ENCODE peak calls at places on chromosomes 11 and 22, in six cellular contexts. O, D, T, U, S and M are unnamed samples.

GRCh38 chr11:27039873-27040272 is 742 bp upstream of the BBOX1 start:
- DNase-seq in O (no peak), D (no peak), T (no peak), U (no peak), S (no peak), M (no peak)

GRCh38 chr22:24144471-24145115 is 36.7 kb upstream of the SUSD2 start:
- DNase-seq in O (no peak), D (no peak), T (no peak), U (no peak), S (no peak), M (no peak)

GRCh38 chr11:73230931-73231330 is 12.8 kb downstream of the P2RY2 start:
- DNase-seq in O (no peak), D (no peak), T (peak; percentile 77), U (no peak), S (peak; percentile 43), M (peak; percentile 0)

GRCh38 chr11:37642321-37642720 is 1044.3 kb upstream of the RAG2 start:
- DNase-seq in O (no peak), D (no peak), T (no peak), U (no peak), S (no peak), M (no peak)

GRCh38 chr11:32210601-32211000 is 119.7 kb downstream of the RCN1 start:
- DNase-seq in O (no peak), D (no peak), T (no peak), U (no peak), S (no peak), M (no peak)

GRCh38 chr11:102269927-102270326 is 47.4 kb upstream of the BIRC3 start:
- DNase-seq in O (no peak), D (no peak), T (no peak), U (no peak), S (no peak), M (no peak)

GRCh38 chr11:77418981-77419592 is 54.8 kb downstream of the PAK1 start:
- DNase-seq in O (no peak), D (no peak), T (no peak), U (no peak), S (no peak), M (no peak)

GRCh38 chr11:86781546-86781945 is 18.8 kb upstream of the PRSS23 start:
- DNase-seq in O (no peak), D (no peak), T (no peak), U (no peak), S (no peak), M (no peak)

GRCh38 chr11:77361184-77361583 is 59.7 kb upstream of the GDPD4 start:
- DNase-seq in O (no peak), D (no peak), T (no peak), U (no peak), S (no peak), M (no peak)

GRCh38 chr11:74925281-74925680 is 23.6 kb downstream of the XRRA1 start:
- DNase-seq in O (no peak), D (no peak), T (no peak), U (no peak), S (no peak), M (no peak)

GRCh38 chr11:112268406-112268805 is 7.7 kb upstream of the PLET1 start:
- DNase-seq in O (no peak), D (no peak), T (no peak), U (no peak), S (no peak), M (no peak)

GRCh38 chr22:22176929-22177616 is 67.5 kb upstream of the VPREB1 start:
- DNase-seq in O (peak; percentile 57), D (no peak), T (no peak), U (no peak), S (no peak), M (no peak)

GRCh38 chr22:24338701-24339451 is 68.2 kb downstream of the SPECC1L start:
- DNase-seq in O (no peak), D (no peak), T (no peak), U (no peak), S (no peak), M (no peak)

GRCh38 chr11:120773501-120774031 is 250.3 kb upstream of the TBCEL start:
- DNase-seq in O (peak; percentile 66), D (no peak), T (peak; percentile 22), U (peak; percentile 61), S (peak; percentile 15), M (no peak)

GRCh38 chr22:40289991-40290459 is 56.3 kb upstream of the ADSL start:
- DNase-seq in O (no peak), D (peak; percentile 33), T (no peak), U (no peak), S (no peak), M (peak; percentile 27)

GRCh38 chr11:82720267-82720666 is 13.4 kb downstream of the FAM181B start:
- DNase-seq in O (no peak), D (no peak), T (no peak), U (peak; percentile 6), S (no peak), M (peak; percentile 19)

GRCh38 chr11:121231576-121232278 is 60.8 kb upstream of the SC5D start:
- DNase-seq in O (no peak), D (peak; percentile 59), T (no peak), U (no peak), S (no peak), M (peak; percentile 26)

GRCh38 chr11:117145393-117145761 is 1.3 kb downstream of the PAFAH1B2 start:
- DNase-seq in O (no peak), D (no peak), T (no peak), U (peak; percentile 73), S (no peak), M (peak; percentile 18)

GRCh38 chr11:28049338-28050216 is 58.4 kb downstream of the KIF18A start:
- DNase-seq in O (no peak), D (no peak), T (no peak), U (peak; percentile 74), S (no peak), M (no peak)

GRCh38 chr11:35752115-35752514 is 89.5 kb downstream of the TRIM44 start:
- DNase-seq in O (no peak), D (no peak), T (no peak), U (peak; percentile 53), S (no peak), M (no peak)

GRCh38 chr22:44776535-44777363 is 24.4 kb downstream of the ARHGAP8 start:
- DNase-seq in O (no peak), D (no peak), T (no peak), U (no peak), S (no peak), M (peak; percentile 42)

GRCh38 chr11:1084561-1085439 is 10.1 kb downstream of the MUC2 start:
- DNase-seq in O (no peak), D (no peak), T (no peak), U (no peak), S (peak; percentile 52), M (no peak)

GRCh38 chr11:103601230-103601846 is 435.1 kb upstream of the DDI1 start:
- DNase-seq in O (no peak), D (no peak), T (no peak), U (peak; percentile 78), S (no peak), M (no peak)

GRCh38 chr22:20268350-20269012 is 363 bp upstream of the RTN4R start:
- DNase-seq in O (no peak), D (peak; percentile 75), T (no peak), U (peak; percentile 15), S (no peak), M (peak; percentile 68)

GRCh38 chr11:17927643-17928343 is 85.1 kb downstream of the SERGEF start:
- DNase-seq in O (peak; percentile 82), D (no peak), T (no peak), U (no peak), S (no peak), M (no peak)

GRCh38 chr11:125874556-125875124 is 12.8 kb upstream of the HYLS1 start:
- DNase-seq in O (no peak), D (peak; percentile 48), T (no peak), U (peak; percentile 66), S (peak; percentile 69), M (peak; percentile 49)

GRCh38 chr11:104522650-104523049 is 358.7 kb upstream of the PDGFD start:
- DNase-seq in O (no peak), D (no peak), T (no peak), U (no peak), S (no peak), M (no peak)

GRCh38 chr22:30021338-30021737 is 58.9 kb upstream of the HORMAD2 start:
- DNase-seq in O (no peak), D (no peak), T (no peak), U (no peak), S (no peak), M (no peak)

GRCh38 chr22:40709752-40710413 is 30.6 kb downstream of the MCHR1 start:
- DNase-seq in O (no peak), D (no peak), T (no peak), U (no peak), S (peak; percentile 90), M (peak; percentile 25)

GRCh38 chr11:27234043-27234668 is 128.9 kb downstream of the CCDC34 start:
- DNase-seq in O (no peak), D (no peak), T (no peak), U (no peak), S (peak; percentile 75), M (peak; percentile 56)

GRCh38 chr11:122154227-122154626 is 38.2 kb upstream of the BLID start:
- DNase-seq in O (no peak), D (no peak), T (no peak), U (no peak), S (no peak), M (no peak)

DNA sequence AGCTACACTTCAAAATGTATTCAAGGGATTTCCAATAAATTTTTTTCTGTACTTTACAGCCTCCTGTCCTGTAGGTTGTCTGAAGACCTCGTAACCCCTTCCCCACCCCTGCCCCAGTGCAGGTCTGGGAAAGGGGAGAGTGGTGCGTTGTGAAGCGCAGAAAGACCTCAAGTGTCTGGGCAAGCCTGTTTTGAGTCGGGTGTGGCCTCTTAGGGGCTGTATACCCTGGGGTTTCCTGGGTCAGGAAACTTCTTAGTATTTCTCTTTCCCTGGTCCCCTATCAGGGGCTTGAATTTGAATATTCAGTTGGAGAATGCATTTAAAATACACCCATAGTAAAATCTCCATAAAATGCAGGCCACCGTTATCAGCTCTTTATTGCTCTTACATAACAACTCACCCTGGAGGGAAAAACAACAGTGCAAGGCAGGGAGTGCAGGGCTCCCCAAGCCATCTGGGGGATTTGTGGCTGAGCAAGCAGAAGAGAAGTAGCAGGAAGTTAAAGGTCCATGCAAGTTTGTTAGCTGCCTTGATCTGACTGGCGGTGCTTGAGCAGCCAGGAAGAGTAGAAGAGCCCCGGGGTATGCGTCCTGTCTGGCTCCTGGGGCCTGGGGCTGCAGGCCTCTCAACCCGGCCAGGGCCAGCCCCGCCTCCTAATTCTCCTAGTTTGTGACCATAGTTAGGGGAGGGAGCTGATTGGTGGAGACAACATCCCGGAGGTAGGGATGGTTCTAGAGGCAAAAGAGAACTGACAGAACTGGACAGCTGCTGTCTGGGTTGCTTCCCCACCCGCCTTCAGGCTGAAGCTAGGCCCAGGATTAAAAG is 25.7 kb downstream of the ARHGAP1 start:
- DNase-seq in O (no peak), D (no peak), T (no peak), U (no peak), S (peak; percentile 40), M (peak; percentile 54)
- TF ChIP-seq POLR2AphosphoS5 in O (no peak), D (no peak), T (peak; percentile 20), U (no peak), S (no peak), M (no peak)

GRCh38 chr11:61103851-61104423 is 1.6 kb downstream of the CD5 start:
- DNase-seq in O (no peak), D (no peak), T (no peak), U (no peak), S (peak; percentile 10), M (no peak)
- H3K4me1 ChIP-seq in O (no peaks in the 10 kb centered on the region), D (peaks cover 6% of the 10 kb centered on the region), T (no peaks in the 10 kb centered on the region), U (no peaks in the 10 kb centered on the region), S (no peaks in the 10 kb centered on the region), M (no peaks in the 10 kb centered on the region)

GRCh38 chr22:42649261-42650056 is at the start of gene CYB5R3:
- DNase-seq in O (peak; percentile 95), D (peak; percentile 86), T (no peak), U (peak; percentile 81), S (peak; percentile 92), M (peak; percentile 88)
- TF ChIP-seq POLR2A in O (peak; percentile 24), D (peak; percentile 14), T (no peak), U (no peak), S (peak; percentile 31), M (no peak)

GRCh38 chr11:48081151-48082010 is 101.0 kb downstream of the PTPRJ start:
- DNase-seq in O (no peak), D (no peak), T (no peak), U (peak; percentile 85), S (peak; percentile 78), M (no peak)
- TF ChIP-seq POLR2AphosphoS5 in O (no peak), D (no peak), T (peak; percentile 16), U (peak; percentile 50), S (no peak), M (no peak)